ENCODE peak calls at places on chromosomes 13 and 19, in seven cellular contexts. Y is left colon, I is T-helper 9 cell, O is neuronal stem cell, S is anterior cingulate cortex, L is D341Med, U is OCI-M1. G is an unnamed sample.

GRCh38 chr13:83221813-83222241 is 660.4 kb downstream of the SLITRK1 start:
- DNase-seq in Y (no peak), I (no peak), O (no peak), S (no peak), L (no peak), U (peak), G (no peak)

GRCh38 chr13:51643114-51643881 is 59.0 kb downstream of the WDFY2 start:
- DNase-seq in Y (no peak), I (no peak), O (no peak), S (no peak), L (no peak), U (no peak), G (no peak)

GRCh38 chr13:113776231-113777125 is 17.5 kb downstream of the TMEM255B start:
- DNase-seq in Y (no peak), I (no peak), O (no peak), S (no peak), L (no peak), U (no peak), G (no peak)

GRCh38 chr19:7872306-7873204 is 1.6 kb downstream of the PRR36 start:
- DNase-seq in Y (no peak), I (no peak), O (no peak), S (no peak), L (no peak), U (no peak), G (no peak)

GRCh38 chr19:32642771-32643170 is 32.2 kb downstream of the ANKRD27 start:
- DNase-seq in Y (no peak), I (peak), O (no peak), S (no peak), L (no peak), U (no peak), G (no peak)

GRCh38 chr19:6414033-6414643 is 10.5 kb downstream of the KHSRP start:
- DNase-seq in Y (no peak), I (no peak), O (no peak), S (no peak), L (no peak), U (no peak), G (peak)

GRCh38 chr19:18657590-18658365 is 20.9 kb downstream of the KLHL26 start:
- DNase-seq in Y (no peak), I (no peak), O (peak), S (peak), L (peak), U (no peak), G (no peak)

GRCh38 chr19:56139847-56140582 is 1.1 kb upstream of the ZNF444 start:
- DNase-seq in Y (peak), I (no peak), O (no peak), S (no peak), L (no peak), U (peak), G (no peak)

GRCh38 chr13:41075034-41075433 is 13.7 kb downstream of the WBP4 start:
- DNase-seq in Y (peak), I (peak), O (no peak), S (no peak), L (peak), U (peak), G (no peak)

GRCh38 chr13:40434516-40435397 is 231.7 kb downstream of the FOXO1 start:
- DNase-seq in Y (no peak), I (no peak), O (no peak), S (no peak), L (no peak), U (no peak), G (no peak)